ENCODE peak calls at places on chromosome 17, in four cellular contexts. D is HepG2, I is K562, P is GM12878. R is an unnamed sample.

GRCh38 chr17:39001703-39002637 is 34.8 kb upstream of the FBXO47 start:
- DNase-seq in D (no peak), P (no peak), I (peak; percentile 62), R (no peak)

GRCh38 chr17:5097101-5097834 is 14.4 kb downstream of the ZNF232 start:
- DNase-seq in D (no peak), I (no peak), P (no peak), R (no peak)

GRCh38 chr17:4074831-4075495 is 67.9 kb downstream of the ZZEF1 start:
- DNase-seq in P (peak; percentile 25), D (peak; percentile 46), I (peak; percentile 34), R (peak; percentile 56)

GRCh38 chr17:7156342-7156940 is 22.7 kb downstream of the ASGR1 start:
- DNase-seq in D (peak; percentile 79), I (peak; percentile 31), P (no peak), R (no peak)

GRCh38 chr17:48024149-48025039 is 13.2 kb downstream of the COPZ2 start:
- DNase-seq in I (no peak), D (no peak), P (no peak), R (peak; percentile 49)

GRCh38 chr17:39104046-39104445 is 47.4 kb downstream of the PLXDC1 start:
- DNase-seq in P (no peak), I (peak; percentile 32), D (no peak), R (no peak)

GRCh38 chr17:78883533-78884131 is 19.4 kb downstream of the CEP295NL start:
- DNase-seq in P (no peak), D (peak; percentile 89), I (no peak), R (peak; percentile 98)

GRCh38 chr17:62681061-62681938 is 53.8 kb downstream of the MRC2 start:
- DNase-seq in P (no peak), I (peak; percentile 96), D (no peak), R (no peak)

GRCh38 chr17:50514936-50515702 is 6.9 kb downstream of the MYCBPAP start:
- DNase-seq in D (peak; percentile 60), I (no peak), P (no peak), R (no peak)

DNA sequence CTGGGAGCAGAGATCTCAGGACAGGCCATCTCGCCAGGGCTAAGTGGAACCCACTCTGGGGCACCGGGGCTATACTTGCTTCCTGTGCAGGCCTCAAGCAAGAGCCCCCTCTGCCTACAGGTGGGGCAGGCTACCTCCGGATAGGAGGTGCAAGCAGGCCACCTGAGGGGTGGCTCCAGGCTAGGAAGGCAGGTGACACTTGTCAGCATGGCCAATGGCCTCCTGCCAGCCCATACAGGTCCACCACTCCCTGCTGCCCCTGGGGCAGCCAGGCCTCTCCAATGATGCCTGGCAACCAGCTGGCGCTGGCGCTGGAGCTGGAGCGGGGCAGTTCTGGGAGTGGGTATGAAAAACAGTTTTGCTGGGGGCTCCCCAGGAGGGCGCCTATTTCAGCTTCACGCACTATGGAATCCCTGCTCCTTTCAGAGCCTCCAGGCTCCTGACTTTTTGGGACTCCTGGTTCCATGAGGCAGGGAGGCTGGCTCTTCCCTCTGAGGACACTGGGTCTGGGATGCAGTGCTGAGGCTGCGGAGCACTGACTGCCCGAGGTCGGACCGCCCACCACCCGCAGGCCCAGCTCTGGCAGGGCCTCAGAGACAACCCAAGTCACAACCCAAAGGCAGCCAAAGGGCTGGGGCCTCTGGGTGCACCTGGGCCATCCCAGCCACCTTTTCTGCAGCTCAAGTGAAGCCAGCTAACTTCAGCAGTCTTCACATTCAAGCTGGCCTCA is 8.4 kb upstream of the SREBF1 start:
- DNase-seq in D (no peak), P (no peak), I (no peak), R (no peak)
- TF ChIP-seq MYC in D (no peak), P (no peak), I (no peak), R (no peak)

GRCh38 chr17:37240381-37240780 is 135.4 kb upstream of the C17orf78 start:
- DNase-seq in D (no peak), P (no peak), I (no peak), R (no peak)

GRCh38 chr17:37247825-37248224 is 128.0 kb upstream of the C17orf78 start:
- DNase-seq in P (no peak), I (no peak), D (no peak), R (no peak)

DNA sequence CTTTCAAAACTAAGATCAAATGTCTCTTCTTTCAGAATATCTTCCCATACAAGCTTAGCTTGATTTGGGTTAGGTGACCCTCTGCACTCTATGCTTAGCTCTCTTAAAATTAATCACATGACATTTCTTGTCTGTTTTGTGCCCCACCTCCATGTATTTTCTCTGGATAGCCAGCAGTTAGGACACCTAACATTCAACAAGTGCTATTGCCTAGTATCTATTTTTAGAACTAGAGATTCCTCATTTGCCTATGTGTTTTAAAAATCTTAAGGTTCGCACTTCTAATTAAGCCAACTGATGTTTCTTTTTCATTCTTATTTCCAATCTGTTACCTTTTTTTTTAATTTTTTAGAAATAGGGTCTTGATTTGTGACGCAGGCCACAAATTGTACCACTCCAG is 129.7 kb upstream of the C17orf78 start:
- DNase-seq in D (no peak), I (no peak), P (no peak), R (no peak)
- TF ChIP-seq EP300 in D (no peak), I (no peak), P (no peak), R (no peak)

DNA sequence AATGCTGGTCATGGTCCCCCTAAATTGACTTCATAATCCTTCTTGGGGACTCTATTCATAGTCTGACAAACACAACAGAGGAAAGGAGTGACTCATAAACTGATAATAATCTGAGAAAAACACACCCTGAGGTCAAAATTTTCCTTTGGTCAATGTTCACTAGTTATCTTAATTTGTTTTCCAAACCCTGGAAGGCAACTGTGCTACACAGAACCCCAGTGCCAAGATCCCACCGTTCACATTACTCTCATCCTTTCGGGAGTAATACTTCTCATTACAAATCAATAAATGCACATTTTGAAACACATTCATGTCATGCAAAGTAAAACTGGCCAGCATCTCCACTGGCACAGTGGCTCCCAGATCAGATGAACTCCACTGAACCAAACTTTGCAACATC is 23.2 kb downstream of the COIL start:
- DNase-seq in I (peak; percentile 49), D (no peak), P (no peak), R (no peak)
- TF ChIP-seq MAX in I (no peak), D (no peak), P (no peak), R (no peak)

DNA sequence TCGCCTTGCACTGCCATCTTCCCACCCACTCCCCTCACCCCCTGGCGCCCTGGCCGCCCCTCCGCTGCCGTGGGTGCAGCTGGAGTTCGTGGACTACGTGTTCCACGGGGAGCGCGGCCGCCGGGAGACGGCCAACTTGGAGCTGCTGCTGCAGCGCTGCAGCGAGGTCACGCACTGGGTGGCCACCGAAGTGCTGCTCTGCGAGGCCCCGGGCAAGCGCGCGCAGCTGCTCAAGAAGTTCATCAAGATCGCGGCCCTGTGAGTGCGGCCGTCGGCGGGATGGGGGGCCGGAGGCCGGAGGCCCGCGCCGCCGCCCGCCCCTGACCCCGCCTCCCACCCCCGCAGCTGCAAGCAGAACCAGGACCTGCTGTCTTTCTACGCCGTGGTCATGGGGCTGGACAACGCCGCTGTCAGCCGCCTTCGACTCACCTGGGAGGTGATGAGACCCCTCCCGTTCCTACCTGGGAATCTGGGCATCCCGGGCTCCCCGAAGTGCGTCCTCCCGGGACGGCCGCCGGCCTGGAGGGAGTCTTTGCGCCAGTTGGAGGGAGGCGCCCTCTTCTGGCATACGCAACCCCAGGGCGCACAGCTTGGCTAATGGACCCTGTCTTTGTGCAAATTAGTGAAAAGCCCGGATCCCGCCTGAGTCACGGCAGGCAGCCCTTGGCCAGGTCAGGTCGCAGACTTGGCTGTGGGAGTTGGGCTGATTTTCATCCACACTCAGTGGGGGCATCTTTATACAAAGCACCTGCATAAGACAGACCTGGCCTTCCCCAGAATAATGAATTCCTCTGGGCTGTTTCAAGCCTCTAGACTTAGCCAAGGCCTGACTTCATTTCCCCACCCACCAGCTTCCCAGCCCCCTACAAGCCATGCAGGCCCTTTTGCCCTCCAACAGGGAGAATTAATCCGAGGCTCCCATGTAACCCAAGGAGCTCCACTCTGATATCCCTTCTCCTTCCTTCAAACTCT is 14.3 kb downstream of the RAPGEFL1 start:
- DNase-seq in P (peak; percentile 30), I (peak; percentile 80), D (peak; percentile 71), R (peak; percentile 96)
- TF ChIP-seq MYC in P (no peak), I (no peak), D (peak; percentile 29), R (no peak)

R was measured in A549.